ENCODE peak calls at places on chromosomes 2 and 18, in four cellular contexts. T is K562, W is HEK293T, G is HepG2. Y is an unnamed sample.

GRCh38 chr2:61173116-61173515 is 11.1 kb downstream of the C2orf74 start:
- DNase-seq in T (no peak), W (no peak), G (no peak), Y (no peak)

GRCh38 chr2:120594856-120595685 is 140.6 kb upstream of the GLI2 start:
- DNase-seq in T (peak), W (no peak), G (no peak), Y (peak)

GRCh38 chr2:168718622-168719021 is 83.8 kb upstream of the NOSTRIN start:
- DNase-seq in T (no peak), W (no peak), G (no peak), Y (no peak)

GRCh38 chr18:49446481-49446880 is 14.0 kb downstream of the DYM start:
- DNase-seq in T (no peak), W (no peak), G (no peak), Y (no peak)

GRCh38 chr2:236101311-236101950 is 66.8 kb downstream of the GBX2 start:
- DNase-seq in T (no peak), W (peak), G (no peak), Y (no peak)

GRCh38 chr18:48817021-48817461 is 133.7 kb downstream of the SMAD7 start:
- DNase-seq in T (no peak), W (no peak), G (no peak), Y (peak)

GRCh38 chr2:186687774-186688173 is 6.1 kb upstream of the FAM171B start:
- DNase-seq in T (no peak), W (no peak), G (no peak), Y (no peak)

GRCh38 chr2:165015052-165015642 is 59.8 kb upstream of the SLC38A11 start:
- DNase-seq in T (peak), W (peak), G (peak), Y (peak)

GRCh38 chr2:233297076-233297475 is 10.5 kb upstream of the SAG start:
- DNase-seq in T (no peak), W (no peak), G (no peak), Y (no peak)

GRCh38 chr18:60684843-60685513 is 312.4 kb upstream of the MC4R start:
- DNase-seq in T (no peak), W (no peak), G (peak), Y (no peak)

GRCh38 chr18:51278045-51278649 is 80.7 kb upstream of the MEX3C start:
- DNase-seq in T (peak), W (peak), G (peak), Y (peak)

GRCh38 chr2:240183370-240184197 is 43.1 kb upstream of the OTOS start:
- DNase-seq in T (no peak), W (no peak), G (no peak), Y (no peak)

GRCh38 chr2:177598321-177598922 is 205.8 kb downstream of the AGPS start:
- DNase-seq in T (no peak), W (peak), G (no peak), Y (no peak)

GRCh38 chr2:72940786-72941185 is 23.5 kb downstream of the EMX1 start:
- DNase-seq in T (no peak), W (no peak), G (no peak), Y (peak)

GRCh38 chr2:157336137-157336721 is 10.6 kb upstream of the ERMN start:
- DNase-seq in T (peak), W (peak), G (peak), Y (peak)

GRCh38 chr2:145197944-145198343 is 678.0 kb upstream of the ZEB2 start:
- DNase-seq in T (no peak), W (no peak), G (no peak), Y (no peak)

GRCh38 chr2:172094319-172095145 is 8.2 kb downstream of the DLX2 start:
- DNase-seq in T (no peak), W (no peak), G (no peak), Y (peak)

GRCh38 chr2:2233171-2233826 is 97.8 kb downstream of the MYT1L start:
- DNase-seq in T (no peak), W (no peak), G (no peak), Y (no peak)

GRCh38 chr2:38443021-38443541 is 66.0 kb upstream of the ATL2 start:
- DNase-seq in T (no peak), W (no peak), G (no peak), Y (no peak)

GRCh38 chr18:11309172-11309571 is 159.8 kb upstream of the PIEZO2 start:
- DNase-seq in T (no peak), W (no peak), G (peak), Y (no peak)

DNA sequence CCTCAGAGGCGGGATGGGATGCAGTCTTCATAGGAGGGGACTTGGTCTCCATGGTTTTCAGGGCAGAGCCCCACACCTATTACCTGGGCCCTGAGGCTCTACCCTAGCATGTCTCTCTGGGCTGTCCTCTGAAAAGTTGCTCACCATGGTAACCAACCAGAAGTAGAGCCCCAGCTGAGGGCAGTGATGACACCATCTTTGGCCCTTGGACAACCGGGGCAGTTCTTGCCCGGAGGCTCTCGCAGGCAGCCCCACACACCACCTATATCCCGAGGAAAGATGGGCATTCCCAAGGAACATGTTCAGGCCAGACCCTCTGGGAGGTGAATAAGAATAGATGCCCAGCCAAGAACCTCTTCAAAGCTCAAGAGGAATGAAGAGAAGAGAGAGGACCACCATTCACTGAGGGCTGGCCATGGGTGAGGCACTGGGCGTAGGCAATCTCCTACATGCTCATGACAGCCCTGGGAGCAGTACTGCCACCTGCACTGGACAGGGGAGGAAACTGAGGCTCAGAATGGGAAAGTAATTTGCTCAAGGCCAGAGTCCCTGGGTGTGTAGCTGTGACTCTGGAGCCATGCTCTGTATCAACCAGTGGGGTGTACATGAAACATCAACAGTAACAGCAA is 72.5 kb downstream of the HS1BP3 start:
- DNase-seq in T (no peak), W (no peak), G (no peak), Y (no peak)
- TF ChIP-seq SP1 in T (no peak), W (no peak), G (no peak), Y (no peak)

GRCh38 chr2:223537100-223537499 is 65.1 kb downstream of the SCG2 start:
- DNase-seq in T (no peak), W (no peak), G (no peak), Y (no peak)

GRCh38 chr2:223532712-223533111 is 69.4 kb downstream of the SCG2 start:
- DNase-seq in T (no peak), W (no peak), G (no peak), Y (no peak)

GRCh38 chr2:223538920-223539440 is 63.2 kb downstream of the SCG2 start:
- DNase-seq in T (no peak), W (peak), G (no peak), Y (no peak)

GRCh38 chr2:223537669-223538601 is 64.2 kb downstream of the SCG2 start:
- DNase-seq in T (no peak), W (no peak), G (peak), Y (no peak)

DNA sequence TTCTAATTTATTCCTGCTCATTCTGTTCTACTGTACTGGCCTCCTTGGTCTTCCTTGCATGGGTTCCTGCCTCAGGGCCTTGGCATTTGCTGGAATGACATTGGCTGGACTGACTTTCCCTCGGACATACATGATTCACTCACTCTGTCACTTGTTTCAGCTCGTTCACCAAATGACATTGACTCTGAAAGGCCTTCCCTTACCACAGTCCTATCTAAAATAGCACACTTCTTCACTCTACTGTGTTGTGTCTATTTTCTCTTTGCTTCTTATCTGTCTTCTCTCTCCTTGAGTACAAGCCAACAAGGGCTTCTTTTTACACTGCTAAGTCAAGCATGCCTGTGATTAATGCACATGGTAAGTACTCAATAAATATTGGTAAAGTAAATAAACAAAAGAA is 65.6 kb downstream of the SCG2 start:
- DNase-seq in T (no peak), W (no peak), G (no peak), Y (no peak)
- TF ChIP-seq ELF4 in T (no peak), W (no peak), G (no peak), Y (no peak)

GRCh38 chr2:55228224-55228563 is 3.9 kb downstream of the CLHC1 start:
- DNase-seq in T (no peak), W (no peak), G (no peak), Y (no peak)

GRCh38 chr2:55229221-55229620 is 2.9 kb downstream of the CLHC1 start:
- DNase-seq in T (no peak), W (no peak), G (no peak), Y (no peak)

GRCh38 chr2:55223958-55224760 is 7.9 kb downstream of the CLHC1 start:
- DNase-seq in T (peak), W (peak), G (no peak), Y (no peak)

GRCh38 chr2:55225481-55226020 is 6.5 kb downstream of the CLHC1 start:
- DNase-seq in T (no peak), W (no peak), G (no peak), Y (peak)

DNA sequence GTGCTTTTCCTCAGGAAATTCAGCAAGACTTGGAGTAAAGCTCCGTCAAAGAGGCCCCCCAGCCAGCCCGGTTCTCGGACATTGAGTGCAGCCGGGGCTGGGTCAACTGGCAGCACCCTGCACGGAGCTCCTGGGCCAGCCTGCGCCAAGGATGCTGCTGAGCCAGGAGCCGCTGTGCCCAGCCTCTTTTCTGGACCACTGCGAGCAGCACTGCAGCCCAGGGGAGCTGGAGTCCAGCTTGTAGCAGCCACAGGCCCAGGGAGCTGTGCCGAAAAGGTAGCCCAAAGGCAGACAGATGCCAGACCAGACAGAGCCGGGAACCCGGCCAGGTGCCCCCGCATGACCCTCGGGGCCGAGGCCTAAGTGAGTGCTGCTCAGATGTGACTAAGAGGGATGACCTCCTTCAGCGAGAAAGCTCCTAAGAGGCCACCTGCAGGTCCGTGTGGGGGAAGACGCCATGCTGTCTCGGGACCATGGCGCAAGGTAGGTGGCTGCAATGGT is 7.3 kb downstream of the CLHC1 start:
- DNase-seq in T (no peak), W (no peak), G (no peak), Y (no peak)
- TF ChIP-seq SP1 in T (no peak), W (no peak), G (no peak), Y (no peak)

GRCh38 chr18:6650756-6651155 is 78.8 kb upstream of the ARHGAP28 start:
- DNase-seq in T (no peak), W (no peak), G (no peak), Y (no peak)

GRCh38 chr18:6650063-6650462 is 79.5 kb upstream of the ARHGAP28 start:
- DNase-seq in T (no peak), W (no peak), G (no peak), Y (no peak)

GRCh38 chr18:6652098-6652497 is 77.4 kb upstream of the ARHGAP28 start:
- DNase-seq in T (no peak), W (no peak), G (no peak), Y (no peak)

GRCh38 chr18:6648581-6648980 is 80.9 kb upstream of the ARHGAP28 start:
- DNase-seq in T (no peak), W (no peak), G (no peak), Y (no peak)

GRCh38 chr18:6653880-6654279 is 75.6 kb upstream of the ARHGAP28 start:
- DNase-seq in T (no peak), W (no peak), G (no peak), Y (no peak)
- TF ChIP-seq ELF4 in T (no peak), W (no peak), G (no peak), Y (no peak)

GRCh38 chr2:44918095-44918775 is 23.3 kb upstream of the SIX3 start:
- DNase-seq in T (no peak), W (no peak), G (no peak), Y (no peak)

GRCh38 chr2:44906972-44907371 is 34.5 kb upstream of the SIX3 start:
- DNase-seq in T (no peak), W (no peak), G (no peak), Y (no peak)

GRCh38 chr2:44916291-44916690 is 25.2 kb upstream of the SIX3 start:
- DNase-seq in T (no peak), W (no peak), G (no peak), Y (no peak)

GRCh38 chr2:44909831-44910230 is 31.7 kb upstream of the SIX3 start:
- DNase-seq in T (no peak), W (no peak), G (no peak), Y (no peak)

GRCh38 chr2:44912660-44913059 is 28.8 kb upstream of the SIX3 start:
- DNase-seq in T (no peak), W (no peak), G (no peak), Y (no peak)
- TF ChIP-seq SP1 in T (no peak), W (no peak), G (no peak), Y (no peak)

DNA sequence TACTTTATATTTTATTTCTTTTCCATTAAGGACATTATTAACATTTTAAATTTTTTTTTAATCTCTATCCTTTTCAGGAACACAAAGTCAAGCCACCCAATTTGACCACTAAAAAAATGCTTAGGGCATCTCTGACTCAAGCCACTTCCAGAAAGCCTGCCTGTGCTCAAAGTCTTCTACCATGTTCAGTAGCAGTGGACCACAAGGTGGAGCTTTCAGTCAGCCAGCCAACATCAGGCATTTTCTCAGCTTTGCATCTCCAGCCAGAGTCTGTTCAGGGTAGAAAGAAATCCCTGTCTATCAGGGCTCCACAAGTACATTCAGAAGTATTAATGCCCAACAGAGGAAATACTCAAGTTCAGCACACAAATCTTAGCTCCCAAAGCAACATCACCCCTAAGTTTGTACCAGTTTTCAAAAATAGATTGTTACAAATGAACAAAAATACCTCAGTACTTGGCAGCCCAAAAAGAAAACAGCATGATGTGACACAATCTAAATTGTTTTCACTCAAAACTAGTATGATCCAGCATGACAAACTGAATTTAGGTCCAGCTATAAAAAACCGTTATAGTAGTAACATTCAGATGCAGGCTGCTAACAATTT is 37.6 kb downstream of the C18orf63 start:
- DNase-seq in T (peak), W (peak), G (peak), Y (peak)
- TF ChIP-seq ELF4 in T (no peak), W (no peak), G (no peak), Y (no peak)

DNA sequence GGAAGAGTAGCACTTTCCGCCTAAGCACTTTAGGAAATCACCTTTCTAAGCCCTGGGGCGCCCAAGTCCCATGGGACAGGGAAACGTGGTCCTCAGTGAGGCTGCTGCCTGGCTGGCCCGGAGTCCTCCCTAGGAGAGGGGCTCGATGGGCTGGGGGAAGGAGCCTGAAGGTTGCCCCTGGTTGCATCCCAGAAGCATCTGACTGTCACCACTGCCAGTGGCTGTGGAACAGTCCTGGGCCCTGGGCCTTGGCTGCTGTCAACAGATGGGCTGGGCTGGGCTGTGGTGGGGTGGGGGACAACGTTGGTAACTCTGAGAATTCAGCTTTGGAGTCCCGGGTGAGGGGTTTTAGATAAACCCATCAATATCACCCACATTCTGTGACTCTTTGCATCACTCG is 22.5 kb downstream of the ASB1 start:
- DNase-seq in T (no peak), W (no peak), G (no peak), Y (no peak)
- TF ChIP-seq SP1 in T (no peak), W (no peak), G (no peak), Y (no peak)

GRCh38 chr18:8332286-8332685 is 277.0 kb upstream of the RAB12 start:
- DNase-seq in T (no peak), W (no peak), G (no peak), Y (no peak)

GRCh38 chr18:8324343-8325065 is 284.7 kb upstream of the RAB12 start:
- DNase-seq in T (no peak), W (no peak), G (no peak), Y (no peak)

GRCh38 chr18:8326763-8327394 is 282.4 kb upstream of the RAB12 start:
- DNase-seq in T (no peak), W (no peak), G (no peak), Y (no peak)

GRCh38 chr18:8333961-8334360 is 275.3 kb upstream of the RAB12 start:
- DNase-seq in T (no peak), W (no peak), G (no peak), Y (no peak)

DNA sequence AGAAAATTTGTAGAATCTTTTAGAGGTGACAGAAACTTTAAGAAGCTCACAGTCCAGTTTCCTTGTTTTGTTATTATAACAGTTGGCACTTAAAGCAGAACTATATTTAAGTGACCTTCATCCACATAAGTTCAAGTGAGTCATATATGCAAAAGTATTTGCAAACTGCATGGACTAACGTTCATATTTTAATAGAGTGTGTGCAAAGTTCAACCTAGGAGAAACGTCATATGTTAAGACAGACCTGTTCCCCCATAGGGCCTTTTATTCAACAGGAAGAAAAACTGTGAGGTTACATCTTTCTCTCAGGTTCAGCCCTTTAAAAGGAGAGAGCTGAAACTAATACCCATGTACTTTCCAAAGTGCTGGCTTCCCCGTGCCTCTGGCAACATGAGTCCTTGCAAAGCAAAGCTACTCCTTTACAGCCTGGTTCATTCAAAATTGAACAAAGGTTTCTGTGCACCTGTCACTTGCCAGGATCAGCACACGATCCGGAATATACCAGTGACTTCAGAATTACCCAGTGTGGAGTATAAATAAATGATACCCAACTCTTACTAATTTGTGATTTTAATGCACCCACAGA is 280.0 kb upstream of the RAB12 start:
- DNase-seq in T (no peak), W (no peak), G (peak), Y (no peak)
- TF ChIP-seq ELF4 in T (no peak), W (no peak), G (no peak), Y (no peak)

DNA sequence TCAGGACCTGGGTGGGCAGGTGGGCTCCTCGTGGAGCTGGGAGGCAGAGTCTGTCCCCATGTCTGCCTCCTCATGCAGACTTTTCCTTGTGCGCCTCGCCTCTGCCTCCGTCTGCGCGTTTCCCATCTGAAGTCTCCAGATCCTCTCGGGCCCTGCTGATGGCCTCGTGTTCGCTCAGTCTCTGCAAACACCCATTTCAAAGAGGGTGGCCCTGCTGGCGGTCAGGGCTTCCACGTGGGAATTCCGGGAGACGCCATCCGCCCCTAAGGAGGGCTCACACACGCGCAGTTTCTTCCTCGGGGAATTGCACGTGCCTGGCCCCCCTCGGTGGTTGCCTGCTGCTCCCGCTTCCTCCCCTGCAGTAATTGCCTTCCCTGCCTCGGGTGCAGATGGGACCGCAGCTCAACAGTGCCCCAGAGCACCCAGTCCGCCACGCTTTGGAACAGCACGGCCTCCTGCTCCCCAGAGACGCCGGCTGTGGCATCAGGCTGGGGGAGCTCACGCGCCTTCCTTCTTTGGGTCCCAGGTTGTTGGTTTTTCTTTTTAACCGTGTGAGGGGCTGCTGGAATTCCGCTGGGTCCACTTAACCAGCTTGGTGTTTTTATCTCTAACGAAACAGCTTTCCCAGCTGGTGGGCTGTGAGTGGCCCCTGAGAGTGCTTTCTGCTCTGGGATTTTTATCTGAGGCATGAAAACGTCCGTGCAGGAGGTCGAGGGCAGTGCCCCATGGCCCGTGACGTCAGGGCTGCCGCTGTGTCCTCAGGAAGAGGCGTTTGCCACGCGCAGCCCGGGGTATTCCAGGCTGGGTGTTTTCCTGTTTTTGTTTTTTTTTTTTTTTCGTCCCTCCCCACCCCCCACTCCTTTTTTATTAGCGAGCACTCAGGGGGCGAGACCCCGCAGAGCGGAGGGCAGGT is 16.1 kb downstream of the NFATC1 start:
- DNase-seq in T (no peak), W (no peak), G (no peak), Y (no peak)
- TF ChIP-seq SP1 in T (no peak), W (no peak), G (no peak), Y (no peak)